ENCODE peak calls at places on chromosomes 3 and 15, in six cellular contexts. One of them, this sample, is unnamed.

GRCh38 chr3:69012836-69013255 is 638 bp downstream of the EOGT start:
- DNase-seq in NCI-H69: no peak
- DNase-seq in stimulated activated CD4-positive, alpha-beta T cell treated with anti-CD3 and anti-CD28 coated beads, Interleukin-2, amount 100 ng/mL, for 48 hours: no peak
- DNase-seq in hepatocyte: peak
- DNase-seq in germinal center: peak
- DNase-seq in activated gamma-delta T cell treated with Interleukin-2 at 50 U/mL for 16 hours: no peak
- DNase-seq in this sample: peak

GRCh38 chr3:196650740-196651311 is 11.3 kb downstream of the NRROS start:
- DNase-seq in NCI-H69: peak
- DNase-seq in hepatocyte: peak
- DNase-seq in activated gamma-delta T cell treated with Interleukin-2 at 50 U/mL for 16 hours: no peak
- DNase-seq in stimulated activated CD4-positive, alpha-beta T cell treated with anti-CD3 and anti-CD28 coated beads, Interleukin-2, amount 100 ng/mL, for 48 hours: no peak
- DNase-seq in germinal center: no peak
- DNase-seq in this sample: peak

GRCh38 chr15:94532226-94532625 is 300.9 kb downstream of the MCTP2 start:
- DNase-seq in NCI-H69: no peak
- DNase-seq in hepatocyte: no peak
- DNase-seq in activated gamma-delta T cell treated with Interleukin-2 at 50 U/mL for 16 hours: no peak
- DNase-seq in stimulated activated CD4-positive, alpha-beta T cell treated with anti-CD3 and anti-CD28 coated beads, Interleukin-2, amount 100 ng/mL, for 48 hours: no peak
- DNase-seq in germinal center: no peak
- DNase-seq in this sample: no peak

GRCh38 chr15:99228120-99228770 is 21.1 kb downstream of the TTC23 start:
- DNase-seq in germinal center: no peak
- DNase-seq in hepatocyte: no peak
- DNase-seq in NCI-H69: no peak
- DNase-seq in stimulated activated CD4-positive, alpha-beta T cell treated with anti-CD3 and anti-CD28 coated beads, Interleukin-2, amount 100 ng/mL, for 48 hours: no peak
- DNase-seq in activated gamma-delta T cell treated with Interleukin-2 at 50 U/mL for 16 hours: no peak
- DNase-seq in this sample: no peak

GRCh38 chr15:48811325-48811938 is 563 bp upstream of the CEP152 start:
- DNase-seq in hepatocyte: peak
- DNase-seq in NCI-H69: no peak
- DNase-seq in stimulated activated CD4-positive, alpha-beta T cell treated with anti-CD3 and anti-CD28 coated beads, Interleukin-2, amount 100 ng/mL, for 48 hours: no peak
- DNase-seq in germinal center: peak
- DNase-seq in activated gamma-delta T cell treated with Interleukin-2 at 50 U/mL for 16 hours: no peak
- DNase-seq in this sample: no peak

GRCh38 chr15:67177750-67178149 is 76.7 kb downstream of the AAGAB start:
- DNase-seq in stimulated activated CD4-positive, alpha-beta T cell treated with anti-CD3 and anti-CD28 coated beads, Interleukin-2, amount 100 ng/mL, for 48 hours: no peak
- DNase-seq in NCI-H69: peak
- DNase-seq in germinal center: no peak
- DNase-seq in hepatocyte: no peak
- DNase-seq in activated gamma-delta T cell treated with Interleukin-2 at 50 U/mL for 16 hours: no peak
- DNase-seq in this sample: no peak

GRCh38 chr3:71055602-71056001 is 527.9 kb downstream of the FOXP1 start:
- DNase-seq in hepatocyte: no peak
- DNase-seq in activated gamma-delta T cell treated with Interleukin-2 at 50 U/mL for 16 hours: no peak
- DNase-seq in NCI-H69: no peak
- DNase-seq in germinal center: no peak
- DNase-seq in stimulated activated CD4-positive, alpha-beta T cell treated with anti-CD3 and anti-CD28 coated beads, Interleukin-2, amount 100 ng/mL, for 48 hours: no peak
- DNase-seq in this sample: no peak

GRCh38 chr15:63818191-63818590 is 15.6 kb downstream of the HERC1 start:
- DNase-seq in hepatocyte: peak
- DNase-seq in activated gamma-delta T cell treated with Interleukin-2 at 50 U/mL for 16 hours: no peak
- DNase-seq in NCI-H69: peak
- DNase-seq in germinal center: no peak
- DNase-seq in stimulated activated CD4-positive, alpha-beta T cell treated with anti-CD3 and anti-CD28 coated beads, Interleukin-2, amount 100 ng/mL, for 48 hours: no peak
- DNase-seq in this sample: no peak

GRCh38 chr3:191753186-191753585 is 292.2 kb downstream of the PYDC2 start:
- DNase-seq in NCI-H69: no peak
- DNase-seq in hepatocyte: no peak
- DNase-seq in activated gamma-delta T cell treated with Interleukin-2 at 50 U/mL for 16 hours: no peak
- DNase-seq in germinal center: no peak
- DNase-seq in stimulated activated CD4-positive, alpha-beta T cell treated with anti-CD3 and anti-CD28 coated beads, Interleukin-2, amount 100 ng/mL, for 48 hours: no peak
- DNase-seq in this sample: no peak

This sample was measured in Calu3.